ENCODE peak calls at places on chromosomes 13 and 19, in six cellular contexts. One of them, this sample, is unnamed.
A peak's percentile ranks its signal among the peaks of the same experiment; 100 is the strongest.

GRCh38 chr13:111216166-111216960 is 101.3 kb downstream of the ARHGEF7 start:
- DNase-seq in mucosa of descending colon: peak; percentile 50
- DNase-seq in Karpas-422: peak; percentile 68
- DNase-seq in aorta: no peak
- DNase-seq in heart right ventricle: no peak
- DNase-seq in left ventricle myocardium inferior: no peak
- DNase-seq in this sample: no peak

GRCh38 chr19:31351212-31352193 is 2.3 kb upstream of the TSHZ3 start:
- DNase-seq in heart right ventricle: peak; percentile 47
- DNase-seq in left ventricle myocardium inferior: peak; percentile 44
- DNase-seq in mucosa of descending colon: peak; percentile 50
- DNase-seq in aorta: no peak
- DNase-seq in Karpas-422: no peak
- DNase-seq in this sample: peak; percentile 82

GRCh38 chr13:39581177-39581576 is 21.8 kb downstream of the LHFPL6 start:
- DNase-seq in mucosa of descending colon: no peak
- DNase-seq in aorta: no peak
- DNase-seq in heart right ventricle: no peak
- DNase-seq in Karpas-422: no peak
- DNase-seq in left ventricle myocardium inferior: no peak
- DNase-seq in this sample: no peak

GRCh38 chr19:33435706-33436359 is 62.3 kb downstream of the CEBPG start:
- DNase-seq in heart right ventricle: no peak
- DNase-seq in mucosa of descending colon: peak; percentile 13
- DNase-seq in aorta: peak; percentile 39
- DNase-seq in left ventricle myocardium inferior: no peak
- DNase-seq in Karpas-422: no peak
- DNase-seq in this sample: peak; percentile 31

GRCh38 chr13:98761126-98761978 is 8.9 kb upstream of the SLC15A1 start:
- DNase-seq in heart right ventricle: no peak
- DNase-seq in left ventricle myocardium inferior: no peak
- DNase-seq in aorta: no peak
- DNase-seq in Karpas-422: no peak
- DNase-seq in mucosa of descending colon: no peak
- DNase-seq in this sample: no peak

GRCh38 chr19:50252111-50252886 is 48.9 kb downstream of the MYH14 start:
- DNase-seq in mucosa of descending colon: peak; percentile 42
- DNase-seq in aorta: peak; percentile 29
- DNase-seq in Karpas-422: peak; percentile 87
- DNase-seq in left ventricle myocardium inferior: no peak
- DNase-seq in heart right ventricle: no peak
- DNase-seq in this sample: no peak

GRCh38 chr19:40370997-40371801 is 18.8 kb downstream of the HIPK4 start:
- DNase-seq in heart right ventricle: no peak
- DNase-seq in mucosa of descending colon: no peak
- DNase-seq in Karpas-422: no peak
- DNase-seq in aorta: no peak
- DNase-seq in left ventricle myocardium inferior: no peak
- DNase-seq in this sample: no peak

GRCh38 chr19:47499863-47500830 is 14.7 kb downstream of the NAPA start:
- DNase-seq in mucosa of descending colon: no peak
- DNase-seq in aorta: no peak
- DNase-seq in heart right ventricle: no peak
- DNase-seq in left ventricle myocardium inferior: no peak
- DNase-seq in Karpas-422: no peak
- DNase-seq in this sample: no peak

GRCh38 chr13:35179494-35179893 is 237.4 kb downstream of the NBEA start:
- DNase-seq in aorta: no peak
- DNase-seq in heart right ventricle: no peak
- DNase-seq in Karpas-422: no peak
- DNase-seq in left ventricle myocardium inferior: no peak
- DNase-seq in mucosa of descending colon: no peak
- DNase-seq in this sample: no peak

GRCh38 chr19:42293966-42294365 is 8.0 kb upstream of the PRR19 start:
- DNase-seq in heart right ventricle: no peak
- DNase-seq in mucosa of descending colon: no peak
- DNase-seq in aorta: no peak
- DNase-seq in left ventricle myocardium inferior: no peak
- DNase-seq in Karpas-422: no peak
- DNase-seq in this sample: peak; percentile 77

GRCh38 chr19:42292963-42293362 is 9.0 kb upstream of the PRR19 start:
- DNase-seq in Karpas-422: no peak
- DNase-seq in mucosa of descending colon: no peak
- DNase-seq in left ventricle myocardium inferior: no peak
- DNase-seq in heart right ventricle: no peak
- DNase-seq in aorta: peak; percentile 46
- DNase-seq in this sample: peak; percentile 68

GRCh38 chr19:42292042-42292960 is 9.6 kb upstream of the PRR19 start:
- DNase-seq in aorta: peak; percentile 49
- DNase-seq in Karpas-422: no peak
- DNase-seq in mucosa of descending colon: peak; percentile 68
- DNase-seq in left ventricle myocardium inferior: no peak
- DNase-seq in heart right ventricle: no peak
- DNase-seq in this sample: peak; percentile 72

GRCh38 chr19:42294471-42295137 is 7.3 kb upstream of the PRR19 start:
- DNase-seq in mucosa of descending colon: no peak
- DNase-seq in aorta: peak; percentile 52
- DNase-seq in left ventricle myocardium inferior: no peak
- DNase-seq in Karpas-422: no peak
- DNase-seq in heart right ventricle: no peak
- DNase-seq in this sample: peak; percentile 69

DNA sequence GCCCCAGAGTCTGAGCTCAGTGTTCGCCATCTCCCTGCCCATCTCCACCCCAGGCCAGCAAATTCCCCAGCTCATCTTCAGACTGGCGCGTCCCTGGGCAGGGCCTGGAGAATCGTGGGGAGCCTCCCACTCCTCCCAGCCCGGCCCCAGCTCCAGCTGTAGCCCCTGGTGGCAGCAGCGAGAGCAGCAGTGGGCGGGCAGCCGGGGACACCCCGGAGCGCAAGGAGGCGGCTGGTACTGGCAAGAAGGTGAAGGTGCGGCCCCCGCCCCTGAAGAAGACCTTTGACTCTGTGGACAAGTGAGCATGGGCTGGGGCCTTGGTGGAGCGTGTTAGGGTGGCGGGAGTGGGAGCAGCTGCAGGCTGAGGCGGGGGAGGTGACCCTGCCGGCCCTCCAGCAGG is 8.4 kb upstream of the PRR19 start:
- DNase-seq in heart right ventricle: no peak
- DNase-seq in Karpas-422: no peak
- DNase-seq in aorta: peak; percentile 48
- DNase-seq in mucosa of descending colon: no peak
- DNase-seq in left ventricle myocardium inferior: no peak
- DNase-seq in this sample: no peak
- H3K36me3 ChIP-seq in heart right ventricle: peaks cover 48% of the 10 kb centered on the region
- H3K36me3 ChIP-seq in Karpas-422: peaks cover 8% of the 10 kb centered on the region
- H3K36me3 ChIP-seq in aorta: peaks cover 9% of the 10 kb centered on the region
- H3K36me3 ChIP-seq in mucosa of descending colon: peaks cover 3% of the 10 kb centered on the region
- H3K36me3 ChIP-seq in left ventricle myocardium inferior: peaks cover 60% of the 10 kb centered on the region
- H3K36me3 ChIP-seq in this sample: peaks cover 3% of the 10 kb centered on the region

GRCh38 chr19:19368087-19368486 is 37.4 kb upstream of the GATAD2A start:
- DNase-seq in heart right ventricle: no peak
- DNase-seq in left ventricle myocardium inferior: no peak
- DNase-seq in aorta: no peak
- DNase-seq in Karpas-422: no peak
- DNase-seq in mucosa of descending colon: no peak
- DNase-seq in this sample: no peak

GRCh38 chr19:19372656-19373416 is 32.6 kb upstream of the GATAD2A start:
- DNase-seq in aorta: peak; percentile 87
- DNase-seq in Karpas-422: peak; percentile 81
- DNase-seq in heart right ventricle: peak; percentile 64
- DNase-seq in mucosa of descending colon: peak; percentile 83
- DNase-seq in left ventricle myocardium inferior: peak; percentile 66
- DNase-seq in this sample: peak; percentile 86

GRCh38 chr19:19366691-19367396 is 38.6 kb upstream of the GATAD2A start:
- DNase-seq in Karpas-422: peak; percentile 92
- DNase-seq in heart right ventricle: peak; percentile 74
- DNase-seq in left ventricle myocardium inferior: peak; percentile 58
- DNase-seq in mucosa of descending colon: peak; percentile 88
- DNase-seq in aorta: peak; percentile 75
- DNase-seq in this sample: peak; percentile 88

GRCh38 chr19:19371056-19371455 is 34.4 kb upstream of the GATAD2A start:
- DNase-seq in mucosa of descending colon: no peak
- DNase-seq in left ventricle myocardium inferior: no peak
- DNase-seq in aorta: no peak
- DNase-seq in Karpas-422: no peak
- DNase-seq in heart right ventricle: no peak
- DNase-seq in this sample: no peak
- H3K4me1 ChIP-seq in mucosa of descending colon: peaks cover 21% of the 10 kb centered on the region
- H3K4me1 ChIP-seq in left ventricle myocardium inferior: peaks cover 30% of the 10 kb centered on the region
- H3K4me1 ChIP-seq in aorta: peaks cover 4% of the 10 kb centered on the region
- H3K4me1 ChIP-seq in Karpas-422: peaks cover 22% of the 10 kb centered on the region
- H3K4me1 ChIP-seq in heart right ventricle: peaks cover 43% of the 10 kb centered on the region
- H3K4me1 ChIP-seq in this sample: no peaks in the 10 kb centered on the region

DNA sequence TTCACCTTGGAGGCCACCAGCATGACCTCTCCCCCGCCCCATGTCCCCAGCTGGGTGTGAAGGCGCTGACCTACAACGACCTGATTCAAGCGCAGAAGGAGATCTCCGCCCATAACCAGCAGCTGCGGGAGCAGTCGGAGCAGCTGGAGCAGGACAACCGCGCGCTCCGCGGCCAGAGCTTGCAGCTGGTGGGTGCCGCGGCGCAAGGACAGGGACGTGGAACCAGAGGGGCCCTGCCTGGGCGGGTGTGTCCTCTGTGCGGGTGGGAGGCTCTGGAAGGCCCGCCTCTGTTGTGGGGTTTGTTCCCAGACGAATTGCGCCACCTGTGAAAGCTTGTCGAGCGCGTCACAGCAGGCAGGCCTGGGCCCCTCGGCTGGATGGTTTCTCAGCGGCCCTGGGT is 22.3 kb downstream of the PLEKHJ1 start:
- DNase-seq in Karpas-422: no peak
- DNase-seq in left ventricle myocardium inferior: no peak
- DNase-seq in mucosa of descending colon: no peak
- DNase-seq in aorta: no peak
- DNase-seq in heart right ventricle: no peak
- DNase-seq in this sample: no peak
- H3K36me3 ChIP-seq in Karpas-422: peaks cover 7% of the 10 kb centered on the region
- H3K36me3 ChIP-seq in left ventricle myocardium inferior: peaks cover 92% of the 10 kb centered on the region
- H3K36me3 ChIP-seq in mucosa of descending colon: peaks cover 24% of the 10 kb centered on the region
- H3K36me3 ChIP-seq in aorta: peaks cover 9% of the 10 kb centered on the region
- H3K36me3 ChIP-seq in heart right ventricle: peaks cover 58% of the 10 kb centered on the region
- H3K36me3 ChIP-seq in this sample: peaks cover 42% of the 10 kb centered on the region

DNA sequence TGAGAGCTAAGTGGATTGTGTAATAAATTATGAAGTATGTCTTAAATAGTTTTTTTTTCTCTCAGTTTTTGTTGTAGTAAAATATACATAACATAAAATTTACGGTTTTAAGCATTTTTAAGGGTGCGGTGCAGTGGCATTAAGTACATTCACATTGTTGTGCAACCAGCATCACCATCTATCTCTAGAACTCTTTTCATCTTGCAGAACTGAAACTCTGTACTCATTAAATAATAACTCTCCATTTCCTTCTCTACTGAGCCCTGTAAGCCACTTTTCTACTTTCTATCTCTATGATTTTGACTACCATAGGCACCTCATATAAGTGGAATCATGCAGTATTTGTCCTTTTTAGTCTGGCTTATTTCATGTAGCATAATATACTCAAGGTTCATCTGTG is 87.1 kb downstream of the GJA3 start:
- DNase-seq in left ventricle myocardium inferior: no peak
- DNase-seq in mucosa of descending colon: no peak
- DNase-seq in Karpas-422: no peak
- DNase-seq in heart right ventricle: no peak
- DNase-seq in aorta: no peak
- DNase-seq in this sample: no peak
- H3K4me1 ChIP-seq in left ventricle myocardium inferior: peaks cover 18% of the 10 kb centered on the region
- H3K4me1 ChIP-seq in mucosa of descending colon: no peaks in the 10 kb centered on the region
- H3K4me1 ChIP-seq in Karpas-422: no peaks in the 10 kb centered on the region
- H3K4me1 ChIP-seq in heart right ventricle: peaks cover 7% of the 10 kb centered on the region
- H3K4me1 ChIP-seq in aorta: no peaks in the 10 kb centered on the region
- H3K4me1 ChIP-seq in this sample: no peaks in the 10 kb centered on the region

DNA sequence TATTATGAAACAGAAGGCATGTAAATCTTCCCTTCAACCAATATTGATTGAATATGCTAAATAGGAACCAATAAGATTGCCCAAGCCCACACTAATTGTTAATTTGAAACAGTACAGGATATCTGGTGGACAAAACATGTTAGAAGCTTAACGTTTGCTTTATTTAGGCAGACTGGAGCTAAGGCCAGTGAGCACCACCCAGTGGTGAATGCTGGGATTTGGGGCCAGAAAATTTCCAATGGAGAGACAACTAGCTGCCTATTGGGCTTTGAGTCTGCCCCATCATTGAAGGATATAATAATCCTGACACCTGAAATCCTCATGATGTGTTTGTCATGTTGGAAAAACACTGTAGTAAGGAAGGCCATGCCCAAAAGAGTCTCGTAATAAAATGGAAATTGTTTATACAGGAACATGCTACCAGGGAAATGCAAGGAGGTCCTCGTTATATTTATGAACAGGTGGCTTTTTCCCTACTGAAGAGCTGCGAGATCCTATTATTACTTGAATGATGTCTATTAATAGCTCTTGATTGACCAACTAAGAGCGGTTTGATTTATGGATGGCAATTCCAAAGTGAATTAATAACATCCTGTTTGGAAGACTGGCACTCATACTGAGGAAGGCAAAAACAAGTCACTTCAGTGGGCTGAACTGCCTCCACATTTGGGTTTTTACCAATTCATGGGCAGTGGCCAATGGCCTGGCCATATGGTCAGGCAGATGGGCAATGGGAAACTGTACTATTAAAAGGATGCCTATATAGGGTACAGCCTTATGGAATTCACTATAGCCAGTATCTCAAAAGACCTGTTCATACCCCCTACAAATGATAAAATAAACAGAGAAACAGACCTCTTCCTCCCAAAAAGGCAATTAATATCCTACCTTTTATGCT is 8.7 kb downstream of the SIGLECL1 start:
- DNase-seq in heart right ventricle: no peak
- DNase-seq in aorta: peak; percentile 59
- DNase-seq in Karpas-422: peak; percentile 92
- DNase-seq in mucosa of descending colon: no peak
- DNase-seq in left ventricle myocardium inferior: peak; percentile 18
- DNase-seq in this sample: no peak
- H3K36me3 ChIP-seq in heart right ventricle: no peaks in the 10 kb centered on the region
- H3K36me3 ChIP-seq in aorta: no peaks in the 10 kb centered on the region
- H3K36me3 ChIP-seq in Karpas-422: no peaks in the 10 kb centered on the region
- H3K36me3 ChIP-seq in mucosa of descending colon: no peaks in the 10 kb centered on the region
- H3K36me3 ChIP-seq in left ventricle myocardium inferior: no peaks in the 10 kb centered on the region
- H3K36me3 ChIP-seq in this sample: no peaks in the 10 kb centered on the region

GRCh38 chr19:2058570-2059421 is 7.8 kb upstream of the MKNK2 start:
- DNase-seq in heart right ventricle: no peak
- DNase-seq in mucosa of descending colon: no peak
- DNase-seq in left ventricle myocardium inferior: no peak
- DNase-seq in aorta: no peak
- DNase-seq in Karpas-422: no peak
- DNase-seq in this sample: no peak

GRCh38 chr19:2061093-2061935 is 10.3 kb upstream of the MKNK2 start:
- DNase-seq in heart right ventricle: peak; percentile 99
- DNase-seq in aorta: peak; percentile 99
- DNase-seq in left ventricle myocardium inferior: peak; percentile 99
- DNase-seq in Karpas-422: peak; percentile 100
- DNase-seq in mucosa of descending colon: peak; percentile 100
- DNase-seq in this sample: peak; percentile 99

GRCh38 chr19:2061936-2062729 is 11.1 kb upstream of the MKNK2 start:
- DNase-seq in heart right ventricle: no peak
- DNase-seq in aorta: no peak
- DNase-seq in left ventricle myocardium inferior: no peak
- DNase-seq in Karpas-422: no peak
- DNase-seq in mucosa of descending colon: no peak
- DNase-seq in this sample: peak; percentile 83

GRCh38 chr19:2057484-2058469 is 6.7 kb upstream of the MKNK2 start:
- DNase-seq in left ventricle myocardium inferior: no peak
- DNase-seq in mucosa of descending colon: no peak
- DNase-seq in aorta: no peak
- DNase-seq in Karpas-422: no peak
- DNase-seq in heart right ventricle: no peak
- DNase-seq in this sample: peak; percentile 81

GRCh38 chr19:2059422-2060201 is 8.6 kb upstream of the MKNK2 start:
- DNase-seq in heart right ventricle: peak; percentile 67
- DNase-seq in aorta: peak; percentile 80
- DNase-seq in Karpas-422: peak; percentile 90
- DNase-seq in mucosa of descending colon: peak; percentile 88
- DNase-seq in left ventricle myocardium inferior: no peak
- DNase-seq in this sample: peak; percentile 96
- H3K4me1 ChIP-seq in heart right ventricle: peaks cover 77% of the 10 kb centered on the region
- H3K4me1 ChIP-seq in aorta: no peaks in the 10 kb centered on the region
- H3K4me1 ChIP-seq in Karpas-422: peaks cover 78% of the 10 kb centered on the region
- H3K4me1 ChIP-seq in mucosa of descending colon: peaks cover 55% of the 10 kb centered on the region
- H3K4me1 ChIP-seq in left ventricle myocardium inferior: peaks cover 95% of the 10 kb centered on the region
- H3K4me1 ChIP-seq in this sample: peaks cover 20% of the 10 kb centered on the region